ENCODE peak calls at places on chromosomes 16 and 17, in five cellular contexts. D, U, X, G and O are unnamed samples.
A peak's percentile ranks its signal among the peaks of the same experiment; 100 is the strongest.

GRCh38 chr16:88705076-88705684 is 1.0 kb downstream of the RNF166 start:
- DNase-seq in D (no peak), U (peak; percentile 35), X (peak; percentile 59), G (no peak), O (no peak)

GRCh38 chr17:76074390-76075363 is at the start of gene GALR2:
- DNase-seq in D (no peak), U (no peak), X (no peak), G (no peak), O (no peak)

GRCh38 chr16:71924710-71925109 is 29.4 kb downstream of the IST1 start:
- DNase-seq in D (no peak), U (no peak), X (no peak), G (no peak), O (no peak)

GRCh38 chr16:49776085-49776501 is 79.8 kb downstream of the ZNF423 start:
- DNase-seq in D (no peak), U (no peak), X (no peak), G (no peak), O (no peak)

GRCh38 chr17:12041316-12041715 is 20.6 kb downstream of the MAP2K4 start:
- DNase-seq in D (no peak), U (no peak), X (peak; percentile 49), G (no peak), O (no peak)

GRCh38 chr17:67559381-67559966 is 158.3 kb upstream of the NOL11 start:
- DNase-seq in D (no peak), U (no peak), X (no peak), G (no peak), O (no peak)

GRCh38 chr17:33854596-33854995 is 400.5 kb upstream of the CCL2 start:
- DNase-seq in D (no peak), U (no peak), X (no peak), G (no peak), O (no peak)

GRCh38 chr17:35298639-35299038 is 55.8 kb downstream of the SLFN5 start:
- DNase-seq in D (no peak), U (no peak), X (no peak), G (no peak), O (no peak)

GRCh38 chr17:27343972-27344607 is 50.2 kb downstream of the WSB1 start:
- DNase-seq in D (no peak), U (no peak), X (no peak), G (no peak), O (peak; percentile 62)

GRCh38 chr17:34665150-34665802 is 85.9 kb downstream of the TMEM132E start:
- DNase-seq in D (no peak), U (no peak), X (no peak), G (no peak), O (peak; percentile 31)

GRCh38 chr16:7014756-7015155 is 317.9 kb upstream of the RBFOX1 start:
- DNase-seq in D (no peak), U (no peak), X (no peak), G (no peak), O (no peak)

GRCh38 chr16:77225182-77225581 is 26.0 kb downstream of the SYCE1L start:
- DNase-seq in D (no peak), U (no peak), X (no peak), G (no peak), O (no peak)

GRCh38 chr17:5078106-5079028 is at the start of gene ZFP3:
- DNase-seq in D (no peak), U (peak; percentile 54), X (peak; percentile 91), G (peak; percentile 61), O (peak; percentile 96)

GRCh38 chr16:66455970-66456369 is 28.9 kb downstream of the BEAN1 start:
- DNase-seq in D (no peak), U (no peak), X (no peak), G (no peak), O (no peak)

GRCh38 chr17:1312261-1312870 is 32.9 kb downstream of the TRARG1 start:
- DNase-seq in D (no peak), U (no peak), X (no peak), G (no peak), O (no peak)

GRCh38 chr16:70342016-70342415 is 4.7 kb upstream of the DDX19A start:
- DNase-seq in D (no peak), U (no peak), X (no peak), G (no peak), O (no peak)

GRCh38 chr17:58391302-58391984 is 25.9 kb downstream of the RNF43 start:
- DNase-seq in D (no peak), U (no peak), X (no peak), G (no peak), O (no peak)

GRCh38 chr17:43175213-43176118 is 4.5 kb downstream of the NBR1 start:
- DNase-seq in D (no peak), U (no peak), X (no peak), G (no peak), O (no peak)